ENCODE peak calls at places on chromosome 19, in ten cellular contexts. One of them, this sample, is unnamed.

GRCh38 chr19:813359-814107 is 8.2 kb downstream of the PLPPR3 start:
- ATAC-seq in body of pancreas: no peak
- ATAC-seq in lung: no peak
- ATAC-seq in psoas muscle: peak; percentile 20
- ATAC-seq in CD4-positive, alpha-beta T cell: no peak
- ATAC-seq in lower lobe of right lung: peak; percentile 5
- ATAC-seq in Panc1: peak; percentile 10
- ATAC-seq in upper lobe of left lung: no peak
- ATAC-seq in naive thymus-derived CD4-positive, alpha-beta T cell: peak; percentile 8
- ATAC-seq in CD4-positive, CD25-positive, alpha-beta regulatory T cell: no peak
- ATAC-seq in this sample: no peak

GRCh38 chr19:662207-662961 is 630 bp downstream of the RNF126 start:
- ATAC-seq in body of pancreas: peak; percentile 25
- ATAC-seq in lung: no peak
- ATAC-seq in psoas muscle: no peak
- ATAC-seq in CD4-positive, alpha-beta T cell: peak; percentile 20
- ATAC-seq in lower lobe of right lung: peak; percentile 44
- ATAC-seq in Panc1: no peak
- ATAC-seq in upper lobe of left lung: no peak
- ATAC-seq in naive thymus-derived CD4-positive, alpha-beta T cell: peak; percentile 17
- ATAC-seq in CD4-positive, CD25-positive, alpha-beta regulatory T cell: peak; percentile 25
- ATAC-seq in this sample: peak; percentile 1

GRCh38 chr19:751501-752341 is 809 bp downstream of the MISP start:
- ATAC-seq in body of pancreas: no peak
- ATAC-seq in lung: peak; percentile 32
- ATAC-seq in psoas muscle: no peak
- ATAC-seq in CD4-positive, alpha-beta T cell: no peak
- ATAC-seq in lower lobe of right lung: peak; percentile 79
- ATAC-seq in Panc1: peak; percentile 84
- ATAC-seq in upper lobe of left lung: peak; percentile 61
- ATAC-seq in naive thymus-derived CD4-positive, alpha-beta T cell: peak; percentile 52
- ATAC-seq in CD4-positive, CD25-positive, alpha-beta regulatory T cell: no peak
- ATAC-seq in this sample: peak; percentile 29

GRCh38 chr19:47465957-47466356 is 5.7 kb downstream of the SLC8A2 start:
- ATAC-seq in body of pancreas: no peak
- ATAC-seq in lung: no peak
- ATAC-seq in psoas muscle: no peak
- ATAC-seq in CD4-positive, alpha-beta T cell: no peak
- ATAC-seq in lower lobe of right lung: no peak
- ATAC-seq in Panc1: no peak
- ATAC-seq in upper lobe of left lung: no peak
- ATAC-seq in naive thymus-derived CD4-positive, alpha-beta T cell: no peak
- ATAC-seq in CD4-positive, CD25-positive, alpha-beta regulatory T cell: no peak
- ATAC-seq in this sample: no peak

GRCh38 chr19:55099557-55100506 is 17.6 kb downstream of the PPP1R12C start:
- ATAC-seq in body of pancreas: no peak
- ATAC-seq in lung: no peak
- ATAC-seq in psoas muscle: no peak
- ATAC-seq in CD4-positive, alpha-beta T cell: no peak
- ATAC-seq in lower lobe of right lung: no peak
- ATAC-seq in Panc1: peak; percentile 26
- ATAC-seq in upper lobe of left lung: no peak
- ATAC-seq in naive thymus-derived CD4-positive, alpha-beta T cell: no peak
- ATAC-seq in CD4-positive, CD25-positive, alpha-beta regulatory T cell: no peak
- ATAC-seq in this sample: peak; percentile 23

GRCh38 chr19:13979224-13979623 is 26.9 kb downstream of the RFX1 start:
- ATAC-seq in body of pancreas: no peak
- ATAC-seq in lung: no peak
- ATAC-seq in psoas muscle: no peak
- ATAC-seq in CD4-positive, alpha-beta T cell: no peak
- ATAC-seq in lower lobe of right lung: peak; percentile 10
- ATAC-seq in Panc1: peak; percentile 11
- ATAC-seq in upper lobe of left lung: peak; percentile 6
- ATAC-seq in naive thymus-derived CD4-positive, alpha-beta T cell: peak; percentile 39
- ATAC-seq in CD4-positive, CD25-positive, alpha-beta regulatory T cell: no peak
- ATAC-seq in this sample: peak; percentile 1

GRCh38 chr19:55258476-55258827 is 365 bp downstream of the PPP6R1 start:
- ATAC-seq in body of pancreas: peak; percentile 4
- ATAC-seq in lung: peak; percentile 3
- ATAC-seq in psoas muscle: peak; percentile 10
- ATAC-seq in CD4-positive, alpha-beta T cell: peak; percentile 9
- ATAC-seq in lower lobe of right lung: peak; percentile 35
- ATAC-seq in Panc1: peak; percentile 36
- ATAC-seq in upper lobe of left lung: no peak
- ATAC-seq in naive thymus-derived CD4-positive, alpha-beta T cell: peak; percentile 12
- ATAC-seq in CD4-positive, CD25-positive, alpha-beta regulatory T cell: no peak
- ATAC-seq in this sample: peak; percentile 11

GRCh38 chr19:2629491-2630351 is 72.8 kb downstream of the GNG7 start:
- ATAC-seq in body of pancreas: no peak
- ATAC-seq in lung: no peak
- ATAC-seq in psoas muscle: no peak
- ATAC-seq in CD4-positive, alpha-beta T cell: peak; percentile 76
- ATAC-seq in lower lobe of right lung: no peak
- ATAC-seq in Panc1: no peak
- ATAC-seq in upper lobe of left lung: no peak
- ATAC-seq in naive thymus-derived CD4-positive, alpha-beta T cell: peak; percentile 63
- ATAC-seq in CD4-positive, CD25-positive, alpha-beta regulatory T cell: peak; percentile 65
- ATAC-seq in this sample: no peak

GRCh38 chr19:40802300-40803169 is 3.5 kb downstream of the EGLN2 start:
- ATAC-seq in body of pancreas: no peak
- ATAC-seq in lung: no peak
- ATAC-seq in psoas muscle: no peak
- ATAC-seq in CD4-positive, alpha-beta T cell: no peak
- ATAC-seq in lower lobe of right lung: no peak
- ATAC-seq in Panc1: no peak
- ATAC-seq in upper lobe of left lung: no peak
- ATAC-seq in naive thymus-derived CD4-positive, alpha-beta T cell: no peak
- ATAC-seq in CD4-positive, CD25-positive, alpha-beta regulatory T cell: no peak
- ATAC-seq in this sample: peak; percentile 13

GRCh38 chr19:48739835-48740704 is at the start of gene RASIP1:
- ATAC-seq in body of pancreas: no peak
- ATAC-seq in lung: no peak
- ATAC-seq in psoas muscle: no peak
- ATAC-seq in CD4-positive, alpha-beta T cell: no peak
- ATAC-seq in lower lobe of right lung: peak; percentile 9
- ATAC-seq in Panc1: no peak
- ATAC-seq in upper lobe of left lung: peak; percentile 67
- ATAC-seq in naive thymus-derived CD4-positive, alpha-beta T cell: no peak
- ATAC-seq in CD4-positive, CD25-positive, alpha-beta regulatory T cell: no peak
- ATAC-seq in this sample: peak; percentile 23

GRCh38 chr19:58170860-58171259 is 12.0 kb upstream of the ZNF274 start:
- ATAC-seq in body of pancreas: no peak
- ATAC-seq in lung: no peak
- ATAC-seq in psoas muscle: no peak
- ATAC-seq in CD4-positive, alpha-beta T cell: no peak
- ATAC-seq in lower lobe of right lung: no peak
- ATAC-seq in Panc1: peak; percentile 68
- ATAC-seq in upper lobe of left lung: no peak
- ATAC-seq in naive thymus-derived CD4-positive, alpha-beta T cell: no peak
- ATAC-seq in CD4-positive, CD25-positive, alpha-beta regulatory T cell: no peak
- ATAC-seq in this sample: no peak
- H3K27me3 ChIP-seq in body of pancreas: no peaks in the 10 kb centered on the region
- H3K27me3 ChIP-seq in lung: no peaks in the 10 kb centered on the region
- H3K27me3 ChIP-seq in psoas muscle: no peaks in the 10 kb centered on the region
- H3K27me3 ChIP-seq in CD4-positive, alpha-beta T cell: no peaks in the 10 kb centered on the region
- H3K27me3 ChIP-seq in lower lobe of right lung: no peaks in the 10 kb centered on the region
- H3K27me3 ChIP-seq in Panc1: no peaks in the 10 kb centered on the region
- H3K27me3 ChIP-seq in upper lobe of left lung: no peaks in the 10 kb centered on the region
- H3K27me3 ChIP-seq in naive thymus-derived CD4-positive, alpha-beta T cell: no peaks in the 10 kb centered on the region
- H3K27me3 ChIP-seq in CD4-positive, CD25-positive, alpha-beta regulatory T cell: no peaks in the 10 kb centered on the region
- H3K27me3 ChIP-seq in this sample: no peaks in the 10 kb centered on the region

GRCh38 chr19:41994994-41995958 is 1.2 kb upstream of the ATP1A3 start:
- ATAC-seq in body of pancreas: no peak
- ATAC-seq in lung: no peak
- ATAC-seq in psoas muscle: no peak
- ATAC-seq in CD4-positive, alpha-beta T cell: no peak
- ATAC-seq in lower lobe of right lung: no peak
- ATAC-seq in Panc1: no peak
- ATAC-seq in upper lobe of left lung: no peak
- ATAC-seq in naive thymus-derived CD4-positive, alpha-beta T cell: no peak
- ATAC-seq in CD4-positive, CD25-positive, alpha-beta regulatory T cell: no peak
- ATAC-seq in this sample: no peak
- H3K27me3 ChIP-seq in body of pancreas: no peaks in the 10 kb centered on the region
- H3K27me3 ChIP-seq in lung: peaks cover 8% of the 10 kb centered on the region
- H3K27me3 ChIP-seq in psoas muscle: no peaks in the 10 kb centered on the region
- H3K27me3 ChIP-seq in CD4-positive, alpha-beta T cell: peaks cover 51% of the 10 kb centered on the region
- H3K27me3 ChIP-seq in lower lobe of right lung: peaks cover 76% of the 10 kb centered on the region
- H3K27me3 ChIP-seq in Panc1: peaks cover 4% of the 10 kb centered on the region
- H3K27me3 ChIP-seq in upper lobe of left lung: peaks cover 55% of the 10 kb centered on the region
- H3K27me3 ChIP-seq in naive thymus-derived CD4-positive, alpha-beta T cell: peaks cover 16% of the 10 kb centered on the region
- H3K27me3 ChIP-seq in CD4-positive, CD25-positive, alpha-beta regulatory T cell: peaks cover 21% of the 10 kb centered on the region
- H3K27me3 ChIP-seq in this sample: peaks cover 99% of the 10 kb centered on the region

DNA sequence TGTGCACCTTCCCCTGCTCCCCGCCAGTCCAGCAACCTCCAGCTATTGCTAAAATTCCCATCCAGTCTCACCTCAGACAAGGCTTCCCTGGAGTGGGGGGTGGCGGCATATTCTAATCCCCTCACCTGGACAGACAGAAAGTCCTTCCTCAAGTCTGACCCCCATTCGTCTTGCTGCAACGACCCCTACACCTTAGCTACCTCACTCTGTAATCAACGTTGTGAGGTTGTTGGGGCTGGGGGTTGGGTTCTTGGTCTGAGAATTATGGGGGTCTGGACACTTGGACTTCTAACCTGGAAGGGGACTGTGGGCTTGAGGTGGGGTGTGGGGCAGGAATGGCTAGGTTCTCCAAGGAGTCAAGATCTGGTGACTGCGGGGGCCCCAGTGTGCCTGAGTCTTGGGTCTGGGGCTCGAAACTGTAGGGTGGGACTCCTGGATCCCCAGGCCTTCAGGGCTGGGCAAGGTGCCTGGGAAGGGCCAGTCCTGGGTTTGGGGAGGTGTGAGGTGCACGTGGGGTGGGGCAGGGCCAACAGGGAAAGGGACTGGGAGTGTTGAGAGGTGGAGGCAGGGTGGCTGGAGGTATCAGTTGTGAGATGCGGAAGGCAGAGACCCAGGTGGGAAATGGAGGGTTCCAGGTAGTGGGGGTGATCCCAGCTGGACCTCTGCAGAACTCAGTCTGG is 1.3 kb downstream of the FOXA3 start:
- ATAC-seq in body of pancreas: no peak
- ATAC-seq in lung: no peak
- ATAC-seq in psoas muscle: no peak
- ATAC-seq in CD4-positive, alpha-beta T cell: no peak
- ATAC-seq in lower lobe of right lung: no peak
- ATAC-seq in Panc1: no peak
- ATAC-seq in upper lobe of left lung: no peak
- ATAC-seq in naive thymus-derived CD4-positive, alpha-beta T cell: no peak
- ATAC-seq in CD4-positive, CD25-positive, alpha-beta regulatory T cell: no peak
- ATAC-seq in this sample: no peak
- H3K27me3 ChIP-seq in body of pancreas: no peaks in the 10 kb centered on the region
- H3K27me3 ChIP-seq in lung: no peaks in the 10 kb centered on the region
- H3K27me3 ChIP-seq in psoas muscle: no peaks in the 10 kb centered on the region
- H3K27me3 ChIP-seq in CD4-positive, alpha-beta T cell: peaks cover 13% of the 10 kb centered on the region
- H3K27me3 ChIP-seq in lower lobe of right lung: peaks cover 14% of the 10 kb centered on the region
- H3K27me3 ChIP-seq in Panc1: no peaks in the 10 kb centered on the region
- H3K27me3 ChIP-seq in upper lobe of left lung: peaks cover 9% of the 10 kb centered on the region
- H3K27me3 ChIP-seq in naive thymus-derived CD4-positive, alpha-beta T cell: no peaks in the 10 kb centered on the region
- H3K27me3 ChIP-seq in CD4-positive, CD25-positive, alpha-beta regulatory T cell: no peaks in the 10 kb centered on the region
- H3K27me3 ChIP-seq in this sample: peaks cover 33% of the 10 kb centered on the region

GRCh38 chr19:35813043-35813890 is 622 bp upstream of the PRODH2 start:
- ATAC-seq in body of pancreas: no peak
- ATAC-seq in lung: no peak
- ATAC-seq in psoas muscle: no peak
- ATAC-seq in CD4-positive, alpha-beta T cell: no peak
- ATAC-seq in lower lobe of right lung: no peak
- ATAC-seq in Panc1: no peak
- ATAC-seq in upper lobe of left lung: no peak
- ATAC-seq in naive thymus-derived CD4-positive, alpha-beta T cell: no peak
- ATAC-seq in CD4-positive, CD25-positive, alpha-beta regulatory T cell: no peak
- ATAC-seq in this sample: no peak
- H3K27me3 ChIP-seq in body of pancreas: no peaks in the 10 kb centered on the region
- H3K27me3 ChIP-seq in lung: no peaks in the 10 kb centered on the region
- H3K27me3 ChIP-seq in psoas muscle: no peaks in the 10 kb centered on the region
- H3K27me3 ChIP-seq in CD4-positive, alpha-beta T cell: peaks cover under 1% of the 10 kb centered on the region
- H3K27me3 ChIP-seq in lower lobe of right lung: peaks cover 15% of the 10 kb centered on the region
- H3K27me3 ChIP-seq in Panc1: no peaks in the 10 kb centered on the region
- H3K27me3 ChIP-seq in upper lobe of left lung: no peaks in the 10 kb centered on the region
- H3K27me3 ChIP-seq in naive thymus-derived CD4-positive, alpha-beta T cell: no peaks in the 10 kb centered on the region
- H3K27me3 ChIP-seq in CD4-positive, CD25-positive, alpha-beta regulatory T cell: no peaks in the 10 kb centered on the region
- H3K27me3 ChIP-seq in this sample: peaks cover 77% of the 10 kb centered on the region

DNA sequence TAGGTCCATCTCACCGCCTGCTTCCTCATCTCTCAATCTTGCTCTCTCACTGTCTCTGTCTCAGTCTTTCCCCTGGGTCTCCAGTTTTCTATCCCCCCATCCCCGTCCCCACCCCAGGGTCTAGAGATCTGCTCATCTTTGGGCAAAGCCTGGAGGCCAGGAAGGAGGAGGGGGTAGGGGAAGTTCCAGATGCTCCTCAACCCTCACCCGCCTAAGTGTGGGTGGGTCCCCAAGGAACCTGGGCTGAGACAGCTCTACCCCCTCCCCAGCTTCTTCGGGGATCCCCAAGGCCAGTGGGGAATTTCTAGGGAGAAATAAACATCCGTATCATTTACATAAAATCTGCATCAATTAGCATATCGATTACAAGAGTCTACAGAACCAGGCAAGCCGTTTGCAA is 31.8 kb upstream of the SEMA6B start:
- ATAC-seq in body of pancreas: no peak
- ATAC-seq in lung: no peak
- ATAC-seq in psoas muscle: no peak
- ATAC-seq in CD4-positive, alpha-beta T cell: no peak
- ATAC-seq in lower lobe of right lung: no peak
- ATAC-seq in Panc1: no peak
- ATAC-seq in upper lobe of left lung: no peak
- ATAC-seq in naive thymus-derived CD4-positive, alpha-beta T cell: no peak
- ATAC-seq in CD4-positive, CD25-positive, alpha-beta regulatory T cell: no peak
- ATAC-seq in this sample: no peak
- H3K27me3 ChIP-seq in body of pancreas: no peaks in the 10 kb centered on the region
- H3K27me3 ChIP-seq in lung: no peaks in the 10 kb centered on the region
- H3K27me3 ChIP-seq in psoas muscle: no peaks in the 10 kb centered on the region
- H3K27me3 ChIP-seq in CD4-positive, alpha-beta T cell: peaks cover 20% of the 10 kb centered on the region
- H3K27me3 ChIP-seq in lower lobe of right lung: peaks cover 64% of the 10 kb centered on the region
- H3K27me3 ChIP-seq in Panc1: no peaks in the 10 kb centered on the region
- H3K27me3 ChIP-seq in upper lobe of left lung: no peaks in the 10 kb centered on the region
- H3K27me3 ChIP-seq in naive thymus-derived CD4-positive, alpha-beta T cell: no peaks in the 10 kb centered on the region
- H3K27me3 ChIP-seq in CD4-positive, CD25-positive, alpha-beta regulatory T cell: peaks cover 2% of the 10 kb centered on the region
- H3K27me3 ChIP-seq in this sample: peaks cover 75% of the 10 kb centered on the region

GRCh38 chr19:45601524-45602522 is at the start of gene GPR4:
- ATAC-seq in body of pancreas: no peak
- ATAC-seq in lung: peak; percentile 45
- ATAC-seq in psoas muscle: peak; percentile 52
- ATAC-seq in CD4-positive, alpha-beta T cell: no peak
- ATAC-seq in lower lobe of right lung: peak; percentile 62
- ATAC-seq in Panc1: peak; percentile 58
- ATAC-seq in upper lobe of left lung: no peak
- ATAC-seq in naive thymus-derived CD4-positive, alpha-beta T cell: peak; percentile 29
- ATAC-seq in CD4-positive, CD25-positive, alpha-beta regulatory T cell: no peak
- ATAC-seq in this sample: peak; percentile 44
- H3K27me3 ChIP-seq in body of pancreas: no peaks in the 10 kb centered on the region
- H3K27me3 ChIP-seq in lung: no peaks in the 10 kb centered on the region
- H3K27me3 ChIP-seq in psoas muscle: no peaks in the 10 kb centered on the region
- H3K27me3 ChIP-seq in CD4-positive, alpha-beta T cell: peaks cover 71% of the 10 kb centered on the region
- H3K27me3 ChIP-seq in lower lobe of right lung: peaks cover 62% of the 10 kb centered on the region
- H3K27me3 ChIP-seq in Panc1: no peaks in the 10 kb centered on the region
- H3K27me3 ChIP-seq in upper lobe of left lung: peaks cover 36% of the 10 kb centered on the region
- H3K27me3 ChIP-seq in naive thymus-derived CD4-positive, alpha-beta T cell: peaks cover 43% of the 10 kb centered on the region
- H3K27me3 ChIP-seq in CD4-positive, CD25-positive, alpha-beta regulatory T cell: peaks cover 37% of the 10 kb centered on the region
- H3K27me3 ChIP-seq in this sample: peaks cover 69% of the 10 kb centered on the region